ENCODE peak calls at places on chromosomes 13 and 19, in ten cellular contexts. H is B cell, F is RWPE1, V is endothelial cell, B is nephron progenitor cell, N is thoracic aorta, Z is pancreas, Q is cardiac fibroblast, J is stomach, O is fibroblast of pulmonary artery. P is an unnamed sample.

GRCh38 chr19:43432866-43433673 is 18.4 kb downstream of the TEX101 start:
- DNase-seq in H (peak; percentile 52), F (peak; percentile 77), V (peak; percentile 69), B (peak; percentile 66), N (no peak), Z (peak; percentile 38), Q (peak; percentile 66), J (peak; percentile 69), O (peak; percentile 64), P (peak; percentile 52)

GRCh38 chr13:97205971-97206370 is 16.2 kb upstream of the MBNL2 start:
- DNase-seq in H (no peak), F (peak; percentile 48), V (no peak), B (no peak), N (no peak), Z (no peak), Q (peak; percentile 56), J (no peak), O (peak; percentile 63), P (no peak)

GRCh38 chr13:57631607-57632275 is at the start of gene PCDH17:
- DNase-seq in H (no peak), F (peak; percentile 37), V (peak; percentile 32), B (peak; percentile 50), N (no peak), Z (peak; percentile 38), Q (peak; percentile 35), J (peak; percentile 34), O (peak; percentile 42), P (no peak)

GRCh38 chr19:10001899-10002298 is 8.4 kb downstream of the COL5A3 start:
- DNase-seq in H (no peak), F (no peak), V (peak; percentile 23), B (peak; percentile 25), N (no peak), Z (no peak), Q (peak; percentile 14), J (peak; percentile 67), O (peak; percentile 20), P (no peak)

GRCh38 chr13:44471686-44472085 is 98.1 kb downstream of the SERP2 start:
- DNase-seq in H (no peak), F (peak; percentile 23), V (no peak), B (no peak), N (no peak), Z (no peak), Q (peak; percentile 29), J (no peak), O (peak; percentile 45), P (no peak)

GRCh38 chr19:49875801-49876421 is 1.2 kb downstream of the AKT1S1 start:
- DNase-seq in H (peak; percentile 65), F (no peak), V (peak; percentile 58), B (peak; percentile 75), N (no peak), Z (no peak), Q (peak; percentile 60), J (no peak), O (no peak), P (peak; percentile 53)

GRCh38 chr13:77016241-77016812 is 10.6 kb downstream of the FBXL3 start:
- DNase-seq in H (no peak), F (no peak), V (no peak), B (no peak), N (no peak), Z (no peak), Q (no peak), J (no peak), O (no peak), P (no peak)

GRCh38 chr13:99969934-99970760 is 1.4 kb downstream of the ZIC5 start:
- DNase-seq in H (no peak), F (no peak), V (peak; percentile 28), B (peak; percentile 71), N (no peak), Z (no peak), Q (no peak), J (no peak), O (no peak), P (no peak)

GRCh38 chr19:2462635-2463421 is 6.1 kb upstream of the LMNB2 start:
- DNase-seq in H (no peak), F (peak; percentile 40), V (peak; percentile 91), B (peak; percentile 79), N (peak; percentile 38), Z (peak; percentile 79), Q (peak; percentile 98), J (peak; percentile 83), O (peak; percentile 96), P (no peak)

GRCh38 chr19:1648926-1649541 is 3.4 kb downstream of the TCF3 start:
- DNase-seq in H (peak; percentile 58), F (no peak), V (no peak), B (no peak), N (no peak), Z (no peak), Q (no peak), J (no peak), O (no peak), P (no peak)

GRCh38 chr19:1794424-1795185 is 17.5 kb downstream of the ATP8B3 start:
- DNase-seq in H (no peak), F (no peak), V (no peak), B (no peak), N (no peak), Z (no peak), Q (no peak), J (no peak), O (no peak), P (no peak)

GRCh38 chr13:98173431-98173921 is 3.6 kb downstream of the RNF113B start:
- DNase-seq in H (no peak), F (no peak), V (no peak), B (no peak), N (no peak), Z (no peak), Q (peak; percentile 91), J (no peak), O (peak; percentile 90), P (no peak)

GRCh38 chr13:48562296-48563066 is 29.6 kb upstream of the RCBTB2 start:
- DNase-seq in H (peak; percentile 85), F (no peak), V (no peak), B (no peak), N (no peak), Z (no peak), Q (no peak), J (no peak), O (no peak), P (peak; percentile 33)

GRCh38 chr13:30711837-30712236 is 23.5 kb upstream of the ALOX5AP start:
- DNase-seq in H (no peak), F (no peak), V (no peak), B (no peak), N (no peak), Z (no peak), Q (no peak), J (no peak), O (no peak), P (no peak)

GRCh38 chr13:30711375-30711774 is 24.0 kb upstream of the ALOX5AP start:
- DNase-seq in H (no peak), F (no peak), V (no peak), B (no peak), N (no peak), Z (no peak), Q (peak; percentile 57), J (no peak), O (peak; percentile 77), P (no peak)

GRCh38 chr13:30714629-30715028 is 20.7 kb upstream of the ALOX5AP start:
- DNase-seq in H (no peak), F (no peak), V (no peak), B (no peak), N (no peak), Z (no peak), Q (no peak), J (no peak), O (no peak), P (no peak)

GRCh38 chr13:30715357-30715756 is 20.0 kb upstream of the ALOX5AP start:
- DNase-seq in H (no peak), F (no peak), V (no peak), B (no peak), N (no peak), Z (no peak), Q (no peak), J (no peak), O (no peak), P (no peak)

DNA sequence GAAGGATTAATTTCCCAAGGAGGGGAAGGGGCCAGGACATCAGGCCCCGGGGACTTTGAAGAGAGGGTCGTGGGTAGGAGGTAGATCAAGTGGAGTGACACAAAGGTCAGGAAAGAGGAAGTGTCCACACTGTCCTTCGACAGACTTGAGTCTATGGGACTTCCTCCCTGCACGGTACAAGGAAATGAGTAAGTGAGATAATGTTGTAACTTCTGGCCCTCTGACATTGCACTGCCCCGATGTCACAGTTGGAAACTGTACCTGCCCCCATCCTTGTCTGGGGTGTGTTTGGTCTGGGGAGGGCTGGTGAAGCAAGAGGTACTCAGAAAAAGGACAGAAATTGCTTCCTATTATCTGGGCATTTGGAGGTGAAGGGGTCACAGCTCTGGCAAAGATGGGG is 22.2 kb upstream of the ALOX5AP start:
- DNase-seq in H (no peak), F (no peak), V (no peak), B (no peak), N (no peak), Z (no peak), Q (no peak), J (no peak), O (peak; percentile 46), P (no peak)
- TF ChIP-seq CTCF in H (no peak), F (no peak), V (no peak), B (no peak), N (no peak), Z (no peak), Q (no peak), J (no peak), O (no peak), P (no peak)

GRCh38 chr13:103794526-103794925 is 728.3 kb upstream of the SLC10A2 start:
- DNase-seq in H (no peak), F (no peak), V (no peak), B (no peak), N (no peak), Z (no peak), Q (no peak), J (no peak), O (no peak), P (no peak)
- TF ChIP-seq CTCF in H (no peak), F (no peak), V (no peak), B (no peak), N (no peak), Z (no peak), Q (no peak), J (no peak), O (no peak), P (no peak)

DNA sequence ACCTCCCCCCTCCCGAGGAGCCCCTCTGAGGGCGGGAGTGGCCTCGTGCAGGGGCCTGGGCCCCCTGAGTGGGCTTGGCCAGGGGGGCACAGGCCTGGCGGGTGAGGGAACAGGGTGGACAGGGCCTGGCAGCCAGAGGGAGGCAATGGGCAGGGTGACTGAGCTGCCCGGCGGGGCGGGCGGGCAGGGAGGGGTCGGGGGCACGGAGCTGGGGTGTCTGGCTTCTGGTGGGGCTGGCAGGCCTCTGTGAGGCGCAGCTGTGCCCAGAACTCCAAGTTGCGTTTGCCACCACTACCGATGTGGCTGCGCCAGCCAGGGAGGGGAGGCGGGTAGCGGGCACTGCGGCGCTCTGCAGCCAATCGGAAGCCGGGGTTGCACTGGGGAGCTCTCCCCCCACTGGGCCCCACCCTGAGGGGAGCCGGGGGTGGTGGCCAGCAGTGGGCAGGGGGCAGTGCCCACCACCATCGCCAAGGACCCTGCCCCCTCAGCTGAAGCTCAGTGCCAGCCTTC is 7.2 kb downstream of the NFIX start:
- DNase-seq in H (no peak), F (no peak), V (no peak), B (no peak), N (no peak), Z (no peak), Q (no peak), J (peak; percentile 73), O (no peak), P (no peak)
- TF ChIP-seq CTCF in H (no peak), F (no peak), V (no peak), B (no peak), N (no peak), Z (no peak), Q (no peak), J (no peak), O (no peak), P (no peak)

GRCh38 chr19:4568884-4569283 is 9.4 kb upstream of the SEMA6B start:
- DNase-seq in H (no peak), F (no peak), V (no peak), B (no peak), N (no peak), Z (no peak), Q (no peak), J (no peak), O (no peak), P (no peak)
- TF ChIP-seq CTCF in H (no peak), F (no peak), V (no peak), B (no peak), N (no peak), Z (no peak), Q (no peak), J (no peak), O (no peak), P (no peak)